ENCODE peak calls at places on chromosomes 2 and 18, in six cellular contexts. K is left ventricle myocardium superior; F is activated CD4-positive, alpha-beta T cell treated with anti-CD3 and anti-CD28 coated beads for 4 hours; Y is activated effector memory CD4-positive, alpha-beta T cell treated with anti-CD3 and anti-CD28 coated beads, Interleukin-2, amount 50 U/mL, for 16 hours; N is stimulated activated CD4-positive, alpha-beta T cell treated with anti-CD3 and anti-CD28 coated beads, Interleukin-15, amount 100 ng/mL, for 1 hour; A is H9. L is an unnamed sample.

GRCh38 chr2:144438722-144439508 is 81.0 kb downstream of the ZEB2 start:
- DNase-seq in N (no peak), F (no peak), A (no peak), Y (no peak), K (no peak), L (no peak)

GRCh38 chr2:23069935-23070334 is 315.0 kb upstream of the KLHL29 start:
- DNase-seq in K (no peak), F (no peak), N (no peak), Y (no peak), A (no peak), L (no peak)

GRCh38 chr18:76348267-76349066 is 146.6 kb downstream of the ZNF516 start:
- DNase-seq in N (no peak), Y (no peak), F (no peak), K (no peak), A (peak), L (no peak)

GRCh38 chr2:236711440-236711839 is 141.8 kb downstream of the ACKR3 start:
- DNase-seq in A (no peak), N (no peak), K (no peak), F (no peak), Y (no peak), L (no peak)

GRCh38 chr2:240888890-240889573 is 6.9 kb downstream of the MAB21L4 start:
- DNase-seq in K (peak), F (no peak), A (no peak), Y (no peak), N (no peak), L (no peak)

GRCh38 chr2:135056790-135057189 is 4.7 kb downstream of the RAB3GAP1 start:
- DNase-seq in F (no peak), K (no peak), A (no peak), N (no peak), Y (no peak), L (no peak)

GRCh38 chr2:207891222-207891844 is 121.6 kb upstream of the FZD5 start:
- DNase-seq in K (no peak), N (no peak), A (no peak), Y (no peak), F (no peak), L (no peak)

GRCh38 chr2:204341887-204342276 is 203.4 kb upstream of the PARD3B start:
- DNase-seq in F (no peak), N (no peak), A (no peak), K (no peak), Y (no peak), L (no peak)

GRCh38 chr2:205800804-205801203 is 118.5 kb downstream of the NRP2 start:
- DNase-seq in K (no peak), N (no peak), Y (no peak), F (no peak), A (no peak), L (no peak)

GRCh38 chr2:201127570-201127969 is 11.6 kb downstream of the CFLAR start:
- DNase-seq in Y (peak), A (no peak), F (peak), N (no peak), K (peak), L (no peak)

GRCh38 chr2:218024871-218025270 is 22.1 kb upstream of the TNS1 start:
- DNase-seq in N (no peak), Y (peak), A (peak), F (no peak), K (no peak), L (peak)

GRCh38 chr18:34031810-34032209 is 192.9 kb downstream of the NOL4 start:
- DNase-seq in Y (no peak), A (peak), F (no peak), N (no peak), K (no peak), L (no peak)

GRCh38 chr2:238166391-238167343 is 7.9 kb downstream of the ERFE start:
- DNase-seq in N (no peak), K (peak), F (no peak), Y (no peak), A (no peak), L (peak)

GRCh38 chr2:28408764-28409599 is 16.3 kb downstream of the FOSL2 start:
- DNase-seq in K (no peak), Y (peak), N (no peak), F (peak), A (no peak), L (peak)

GRCh38 chr2:66432801-66433694 is 1.9 kb upstream of the MEIS1 start:
- DNase-seq in Y (no peak), A (peak), K (peak), N (no peak), F (no peak), L (peak)

GRCh38 chr2:98936133-98936916 is at the start of gene CRACDL:
- DNase-seq in N (no peak), Y (no peak), F (peak), K (no peak), A (no peak), L (peak)

GRCh38 chr2:47256416-47257087 is 101.4 kb upstream of the STPG4 start:
- DNase-seq in F (no peak), Y (no peak), A (no peak), K (no peak), N (no peak), L (no peak)

GRCh38 chr2:206915136-206915535 is 24.2 kb upstream of the CPO start:
- DNase-seq in A (no peak), Y (no peak), F (no peak), N (no peak), K (no peak), L (no peak)

GRCh38 chr2:63791387-63791786 is 50.3 kb upstream of the UGP2 start:
- DNase-seq in Y (no peak), N (no peak), F (no peak), K (no peak), A (no peak), L (no peak)

L was measured in upper lobe of right lung.